ENCODE peak calls at places on chromosomes 4 and X, in ten cellular contexts. T, N, V, U, R, A, E, L, Q and F are unnamed samples.

GRCh38 chrX:16946971-16947562 is 609 bp downstream of the REPS2 start:
- DNase-seq in T (peak; percentile 24), N (no peak), V (peak; percentile 1), U (no peak), R (peak; percentile 36), A (no peak), E (no peak), L (peak; percentile 17), Q (peak; percentile 67), F (peak; percentile 35)

GRCh38 chr4:27397886-27398285 is 537.2 kb downstream of the STIM2 start:
- DNase-seq in T (no peak), N (no peak), V (no peak), U (no peak), R (no peak), A (no peak), E (peak; percentile 2), L (no peak), Q (no peak), F (no peak)

GRCh38 chrX:103774070-103774642 is 2.5 kb upstream of the PLP1 start:
- DNase-seq in T (no peak), N (peak; percentile 10), V (no peak), U (no peak), R (no peak), A (peak; percentile 3), E (peak; percentile 80), L (no peak), Q (no peak), F (no peak)

GRCh38 chr4:10619855-10620254 is 64.7 kb downstream of the CLNK start:
- DNase-seq in T (no peak), N (no peak), V (no peak), U (no peak), R (no peak), A (no peak), E (no peak), L (no peak), Q (no peak), F (no peak)

GRCh38 chrX:105017641-105018040 is 202.9 kb downstream of the TEX13A start:
- DNase-seq in T (no peak), N (no peak), V (no peak), U (no peak), R (no peak), A (no peak), E (no peak), L (no peak), Q (no peak), F (no peak)

GRCh38 chr4:106063009-106063408 is 167.7 kb downstream of the NPNT start:
- DNase-seq in T (no peak), N (no peak), V (no peak), U (no peak), R (no peak), A (no peak), E (peak; percentile 29), L (no peak), Q (no peak), F (no peak)

GRCh38 chr4:145179201-145179860 is 1.1 kb downstream of the OTUD4 start:
- DNase-seq in T (peak; percentile 67), N (peak; percentile 88), V (peak; percentile 56), U (no peak), R (peak; percentile 40), A (peak; percentile 94), E (peak; percentile 70), L (peak; percentile 80), Q (peak; percentile 93), F (peak; percentile 53)

GRCh38 chr4:133377286-133377685 is 228.2 kb downstream of the PCDH10 start:
- DNase-seq in T (no peak), N (no peak), V (no peak), U (no peak), R (no peak), A (no peak), E (no peak), L (no peak), Q (no peak), F (no peak)

GRCh38 chrX:40278340-40279090 is 180.8 kb upstream of the BCOR start:
- DNase-seq in T (no peak), N (no peak), V (peak; percentile 36), U (no peak), R (no peak), A (peak; percentile 22), E (no peak), L (no peak), Q (no peak), F (no peak)

GRCh38 chr4:174314770-174315169 is 31.1 kb downstream of the CEP44 start:
- DNase-seq in T (no peak), N (no peak), V (no peak), U (no peak), R (no peak), A (no peak), E (peak; percentile 23), L (no peak), Q (no peak), F (no peak)

GRCh38 chr4:147515220-147515936 is 34.5 kb downstream of the EDNRA start:
- DNase-seq in T (no peak), N (no peak), V (no peak), U (no peak), R (no peak), A (no peak), E (no peak), L (no peak), Q (no peak), F (no peak)

GRCh38 chrX:47618923-47619485 is 653 bp downstream of the SYN1 start:
- DNase-seq in T (no peak), N (no peak), V (no peak), U (no peak), R (no peak), A (no peak), E (no peak), L (no peak), Q (no peak), F (no peak)

GRCh38 chrX:47621851-47622250 is 2.2 kb upstream of the SYN1 start:
- DNase-seq in T (no peak), N (no peak), V (no peak), U (no peak), R (no peak), A (no peak), E (no peak), L (no peak), Q (no peak), F (no peak)

GRCh38 chrX:47620303-47620685 is 637 bp upstream of the SYN1 start:
- DNase-seq in T (no peak), N (no peak), V (no peak), U (no peak), R (no peak), A (no peak), E (no peak), L (no peak), Q (no peak), F (no peak)

GRCh38 chrX:47623540-47624027 is 3.9 kb upstream of the SYN1 start:
- DNase-seq in T (peak; percentile 44), N (peak; percentile 27), V (peak; percentile 20), U (no peak), R (peak; percentile 73), A (no peak), E (peak; percentile 86), L (peak; percentile 29), Q (peak; percentile 64), F (peak; percentile 69)

DNA sequence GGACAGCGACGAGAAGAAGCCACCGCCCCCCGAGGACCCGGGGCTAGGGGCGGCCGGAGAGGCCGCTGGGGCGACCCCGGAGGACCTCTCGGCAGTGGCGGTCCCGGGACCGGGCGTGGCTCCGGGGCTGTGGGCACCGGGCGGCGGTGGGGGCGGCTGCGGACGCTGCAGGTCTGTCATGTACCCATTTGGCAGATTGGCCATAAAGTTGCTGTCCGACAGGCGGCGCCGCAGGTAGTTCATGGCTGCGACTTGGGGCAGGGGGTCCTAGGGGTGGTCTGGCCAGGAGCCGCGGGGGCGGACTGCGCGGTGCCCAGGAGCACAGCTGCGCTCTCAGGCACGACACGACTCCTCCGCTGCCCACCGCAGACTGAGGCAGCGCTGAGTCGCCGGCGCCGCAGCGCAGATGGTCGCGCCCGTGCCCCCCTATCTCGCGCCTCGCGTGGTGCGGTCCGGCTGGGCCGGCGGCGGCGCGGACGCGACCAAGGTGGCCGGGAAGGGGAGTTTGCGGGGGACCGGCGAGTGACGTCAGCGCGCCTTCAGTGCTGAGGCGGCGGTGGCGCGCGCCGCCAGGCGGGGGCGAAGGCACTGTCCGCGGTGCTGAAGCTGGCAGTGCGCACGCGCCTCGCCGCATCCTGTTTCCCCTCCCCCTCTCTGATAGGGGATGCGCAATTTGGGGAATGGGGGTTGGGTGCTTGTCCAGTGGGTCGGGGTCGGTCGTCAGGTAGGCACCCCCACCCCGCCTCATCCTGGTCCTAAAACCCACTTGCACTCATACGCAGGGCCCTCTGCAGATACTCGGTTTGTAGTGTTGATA is at the start of gene SYN1:
- DNase-seq in T (peak; percentile 75), N (peak; percentile 76), V (peak; percentile 72), U (no peak), R (peak; percentile 86), A (peak; percentile 81), E (peak; percentile 88), L (peak; percentile 81), Q (peak; percentile 88), F (peak; percentile 88)
- TF ChIP-seq CTCF in T (no peak), N (no peak), V (no peak), U (no peak), R (peak; percentile 13), A (peak; percentile 17), E (no peak), L (peak; percentile 28), Q (no peak), F (no peak)

DNA sequence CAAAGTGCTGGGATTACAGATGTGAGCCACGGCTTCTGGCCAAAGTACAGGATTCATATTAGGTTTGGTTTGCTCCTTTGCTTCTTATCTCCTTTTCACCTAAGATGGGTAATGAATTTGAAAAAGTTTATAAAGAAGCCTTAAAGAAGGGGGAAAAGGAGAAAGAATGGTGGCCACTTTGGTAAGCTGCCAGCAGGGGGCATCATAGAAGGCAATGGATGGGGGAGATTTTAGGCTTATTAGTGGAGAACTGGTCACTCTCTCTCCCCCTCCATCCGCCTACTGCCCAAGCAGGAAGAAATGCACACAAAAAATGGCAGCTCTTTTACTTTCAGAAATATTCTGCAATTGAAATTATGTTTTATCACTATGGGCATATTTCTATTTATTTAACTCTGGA is 32.0 kb downstream of the SPARCL1 start:
- DNase-seq in T (no peak), N (no peak), V (no peak), U (no peak), R (peak; percentile 34), A (peak; percentile 30), E (no peak), L (no peak), Q (no peak), F (no peak)
- TF ChIP-seq CTCF in T (no peak), N (peak; percentile 44), V (no peak), U (peak; percentile 15), R (peak; percentile 73), A (peak; percentile 57), E (peak; percentile 42), L (peak; percentile 42), Q (peak; percentile 36), F (peak; percentile 28)

GRCh38 chr4:81260443-81261102 is 45.6 kb upstream of the PRKG2 start:
- DNase-seq in T (no peak), N (no peak), V (no peak), U (no peak), R (no peak), A (no peak), E (no peak), L (no peak), Q (no peak), F (peak; percentile 3)
- TF ChIP-seq CTCF in T (no peak), N (peak; percentile 32), V (no peak), U (no peak), R (peak; percentile 64), A (peak; percentile 26), E (peak; percentile 51), L (no peak), Q (peak; percentile 36), F (peak; percentile 41)

DNA sequence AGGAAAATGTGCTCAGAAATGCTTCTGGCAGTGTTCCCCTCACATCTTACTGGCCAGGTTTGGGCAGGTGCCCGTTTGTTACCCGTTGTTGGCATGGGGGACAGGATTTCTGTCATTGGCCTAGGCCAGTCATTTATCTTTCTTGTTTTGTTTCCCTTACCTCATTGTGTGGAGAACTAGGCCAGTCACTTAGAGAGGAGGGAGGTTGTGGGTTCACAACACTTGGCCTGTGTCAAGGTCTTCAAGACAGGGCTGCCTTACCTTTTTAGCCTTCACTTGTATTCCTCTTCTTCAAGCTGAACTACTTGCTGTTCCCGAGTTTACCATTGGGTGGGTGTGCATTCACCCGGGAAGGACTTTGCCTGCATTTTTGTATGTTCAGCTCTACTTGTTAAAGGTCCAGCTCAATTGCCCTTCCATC is 17.7 kb downstream of the SNX25 start:
- DNase-seq in T (peak; percentile 75), N (no peak), V (no peak), U (no peak), R (no peak), A (no peak), E (peak; percentile 33), L (no peak), Q (no peak), F (peak; percentile 18)
- TF ChIP-seq CTCF in T (no peak), N (no peak), V (no peak), U (no peak), R (no peak), A (no peak), E (peak; percentile 4), L (peak; percentile 15), Q (no peak), F (peak; percentile 8)